ENCODE peak calls at places on chromosomes 11 and 22, in four cellular contexts. O, D, T and L are unnamed samples.

GRCh38 chr11:101126551-101127347 is 2.9 kb downstream of the PGR start:
- DNase-seq in O (peak; percentile 21), D (peak; percentile 35), T (peak; percentile 2), L (peak; percentile 7)

GRCh38 chr11:112878228-112878627 is 83.0 kb upstream of the NCAM1 start:
- DNase-seq in D (no peak), T (no peak), O (no peak), L (no peak)

GRCh38 chr22:39309881-39310714 is 9.3 kb downstream of the RPL3 start:
- DNase-seq in D (peak; percentile 87), T (no peak), O (no peak), L (peak; percentile 88)

GRCh38 chr11:43930868-43931716 is 11.3 kb upstream of the C11orf96 start:
- DNase-seq in D (peak; percentile 56), O (no peak), T (no peak), L (no peak)

GRCh38 chr11:74269161-74269809 is 42.2 kb downstream of the P4HA3 start:
- DNase-seq in T (no peak), O (no peak), D (no peak), L (no peak)

GRCh38 chr11:75759832-75760231 is 8.7 kb upstream of the DGAT2 start:
- DNase-seq in O (no peak), T (no peak), D (no peak), L (no peak)

GRCh38 chr22:26308467-26308866 is 120.6 kb upstream of the ASPHD2 start:
- DNase-seq in T (no peak), O (no peak), D (no peak), L (no peak)

GRCh38 chr11:33670250-33671011 is 30.2 kb downstream of the C11orf91 start:
- DNase-seq in O (no peak), T (no peak), D (peak; percentile 61), L (no peak)

GRCh38 chr22:48758021-48758561 is 1069.6 kb downstream of the BRD1 start:
- DNase-seq in T (no peak), O (no peak), D (no peak), L (no peak)

GRCh38 chr11:69801513-69802335 is 17.5 kb downstream of the FGF3 start:
- DNase-seq in T (peak; percentile 59), O (peak; percentile 47), D (peak; percentile 11), L (peak; percentile 57)

GRCh38 chr22:22463855-22464540 is 44.5 kb downstream of the ZNF280B start:
- DNase-seq in T (no peak), D (peak; percentile 53), O (peak; percentile 82), L (peak; percentile 29)

GRCh38 chr11:84146826-84147225 is 860.7 kb upstream of the CCDC90B start:
- DNase-seq in D (no peak), T (no peak), O (no peak), L (no peak)

GRCh38 chr11:60985991-60986915 is 14.8 kb downstream of the CD6 start:
- DNase-seq in D (no peak), T (no peak), O (no peak), L (peak; percentile 3)

GRCh38 chr11:43576834-43577521 is 103.6 kb upstream of the HSD17B12 start:
- DNase-seq in O (peak; percentile 79), D (peak; percentile 55), T (no peak), L (peak; percentile 63)

GRCh38 chr11:70203749-70204465 is 811 bp downstream of the FADD start:
- DNase-seq in D (peak; percentile 92), T (no peak), O (no peak), L (peak; percentile 81)

GRCh38 chr22:20237480-20238440 is 30.4 kb downstream of the RTN4R start:
- DNase-seq in O (no peak), D (no peak), T (no peak), L (peak; percentile 32)

GRCh38 chr22:22318723-22319465 is 74.3 kb downstream of the VPREB1 start:
- DNase-seq in D (no peak), O (no peak), T (no peak), L (no peak)

GRCh38 chr11:36456136-36456535 is 53.9 kb downstream of the TRAF6 start:
- DNase-seq in T (no peak), O (no peak), D (no peak), L (no peak)

GRCh38 chr22:50217543-50218152 is 16.8 kb downstream of the SELENOO start:
- DNase-seq in D (no peak), O (no peak), T (no peak), L (no peak)

GRCh38 chr11:132284048-132284447 is 913.6 kb downstream of the NTM start:
- DNase-seq in O (no peak), T (no peak), D (no peak), L (no peak)

GRCh38 chr11:91947215-91947614 is 277.4 kb upstream of the FAT3 start:
- DNase-seq in T (no peak), D (peak; percentile 61), O (no peak), L (no peak)

GRCh38 chr22:30263883-30264282 is 2.8 kb downstream of the OSM start:
- DNase-seq in O (no peak), T (no peak), D (no peak), L (no peak)

GRCh38 chr11:80097146-80097545 is 656.3 kb upstream of the TENM4 start:
- DNase-seq in O (no peak), T (no peak), D (no peak), L (no peak)

GRCh38 chr22:44828193-44828592 is 75.8 kb downstream of the ARHGAP8 start:
- DNase-seq in T (no peak), O (no peak), D (no peak), L (no peak)

GRCh38 chr22:27843441-27843840 is 41.9 kb upstream of the MN1 start:
- DNase-seq in O (no peak), T (no peak), D (no peak), L (no peak)

GRCh38 chr22:50739894-50740293 is 1.9 kb downstream of the ACR start:
- DNase-seq in D (no peak), T (no peak), O (no peak), L (no peak)

GRCh38 chr11:87290304-87290922 is 252.7 kb downstream of the TMEM135 start:
- DNase-seq in D (peak; percentile 69), T (no peak), O (peak; percentile 42), L (peak; percentile 95)

GRCh38 chr22:40396882-40397281 is 26.5 kb downstream of the SGSM3 start:
- DNase-seq in T (no peak), O (peak; percentile 12), D (peak; percentile 88), L (peak; percentile 95)

GRCh38 chr11:77126861-77127673 is 979 bp upstream of the MYO7A start:
- DNase-seq in D (peak; percentile 69), T (no peak), O (peak; percentile 64), L (no peak)

GRCh38 chr11:80587906-80588305 is 1147.1 kb upstream of the TENM4 start:
- DNase-seq in O (no peak), T (no peak), D (no peak), L (no peak)

DNA sequence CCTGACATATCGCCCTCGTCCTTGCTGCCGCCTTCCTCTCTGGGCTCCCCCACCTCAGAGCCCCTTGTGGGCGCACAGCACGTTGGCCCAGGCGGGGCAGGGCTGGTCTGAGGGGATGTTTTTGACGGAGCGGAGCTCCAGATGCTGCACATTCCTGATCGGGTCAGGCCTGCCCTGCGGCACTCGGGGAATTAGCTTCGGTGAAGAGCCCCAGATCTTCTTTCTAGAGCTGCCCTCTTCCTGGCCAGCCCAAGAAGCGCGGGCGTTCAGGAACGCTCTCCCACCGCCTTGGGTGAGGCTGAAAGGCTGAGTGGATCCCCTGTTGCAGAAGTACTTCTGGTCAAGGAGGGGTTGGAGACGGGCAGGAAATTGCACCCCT is 12.1 kb downstream of the YPEL4 start:
- DNase-seq in O (no peak), D (peak; percentile 18), T (no peak), L (peak; percentile 47)
- H2BK12ac ChIP-seq in O (no peak overlapping the region), D (peak overlapping the region; percentile 64), T (peak overlapping the region; percentile 98), L (peak overlapping the region; percentile 83)

GRCh38 chr22:36363378-36363931 is 24.3 kb downstream of the MYH9 start:
- DNase-seq in T (no peak), D (no peak), O (no peak), L (no peak)

GRCh38 chr22:36367066-36367465 is 20.7 kb downstream of the MYH9 start:
- DNase-seq in T (no peak), D (no peak), O (no peak), L (no peak)

GRCh38 chr22:36366291-36366708 is 21.5 kb downstream of the MYH9 start:
- DNase-seq in O (no peak), T (no peak), D (peak; percentile 74), L (no peak)

GRCh38 chr22:36364255-36365019 is 23.3 kb downstream of the MYH9 start:
- DNase-seq in T (no peak), O (no peak), D (peak; percentile 64), L (no peak)

GRCh38 chr22:36365020-36365411 is 22.8 kb downstream of the MYH9 start:
- DNase-seq in O (no peak), T (no peak), D (peak; percentile 99), L (peak; percentile 77)
- H3K4me3 ChIP-seq in O (no peak overlapping the region), T (no peak overlapping the region), D (no peak overlapping the region), L (no peak overlapping the region)

GRCh38 chr11:78168539-78169477 is 19.6 kb downstream of the KCTD21 start:
- DNase-seq in O (no peak), D (peak; percentile 39), T (no peak), L (no peak)
- H2AK5ac ChIP-seq in O (no peak overlapping the region), D (no peak overlapping the region), T (no peak overlapping the region), L (peak overlapping the region; percentile 38)

GRCh38 chr11:12860827-12861226 is 148.3 kb upstream of the RASSF10 start:
- DNase-seq in T (no peak), D (peak; percentile 43), O (no peak), L (no peak)

GRCh38 chr11:12863605-12864121 is 145.5 kb upstream of the RASSF10 start:
- DNase-seq in O (no peak), D (no peak), T (no peak), L (no peak)

GRCh38 chr11:12859872-12860657 is 149.1 kb upstream of the RASSF10 start:
- DNase-seq in D (peak; percentile 10), O (no peak), T (no peak), L (no peak)

GRCh38 chr11:12864316-12865156 is 144.6 kb upstream of the RASSF10 start:
- DNase-seq in O (peak; percentile 89), D (peak; percentile 98), T (peak; percentile 75), L (peak; percentile 83)

DNA sequence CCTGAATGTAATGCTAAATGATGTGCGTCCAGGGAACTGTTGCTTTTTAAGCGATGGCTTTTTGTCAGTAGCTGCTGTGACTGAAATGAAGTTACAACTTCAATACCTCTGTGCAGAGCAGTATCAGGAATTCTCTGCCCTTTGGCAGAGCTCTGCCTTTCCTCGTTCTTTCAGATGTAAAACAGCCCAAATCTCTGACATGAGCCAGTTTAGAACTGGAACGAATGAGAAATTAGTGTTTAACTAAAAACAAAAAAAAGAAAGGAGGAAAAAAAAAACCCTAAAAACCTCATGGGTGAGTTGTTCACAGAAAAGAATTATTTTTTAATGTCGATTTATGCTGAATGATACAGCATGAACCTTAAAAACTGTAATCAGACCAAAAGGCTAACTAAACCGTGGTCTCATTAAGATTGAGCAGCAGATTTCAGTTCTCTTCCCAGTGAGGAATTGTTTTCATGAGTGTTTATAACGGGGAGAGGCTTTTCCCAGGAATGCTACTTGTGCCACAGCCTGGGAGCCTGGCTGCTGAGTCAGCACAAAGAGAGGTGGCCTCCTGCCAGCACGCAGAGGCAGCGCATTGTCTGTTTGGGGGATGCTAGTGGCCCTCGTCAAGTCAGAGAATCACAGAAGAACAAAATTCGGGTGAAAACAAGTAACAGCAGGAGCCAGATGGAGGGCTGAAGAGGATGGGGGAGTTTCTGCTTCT is 146.2 kb upstream of the RASSF10 start:
- DNase-seq in T (peak; percentile 60), D (peak; percentile 93), O (peak; percentile 78), L (no peak)
- H2BK12ac ChIP-seq in T (peak overlapping the region; percentile 90), D (no peak overlapping the region), O (no peak overlapping the region), L (no peak overlapping the region)